ENCODE peak calls at places on chromosomes 16 and 17, in eight cellular contexts. One of them, this sample, is unnamed.

GRCh38 chr17:17606416-17607000 is 15.0 kb upstream of the PEMT start:
- DNase-seq in PC-9: no peak
- DNase-seq in HCT116: no peak
- DNase-seq in GM23338: no peak
- DNase-seq in GM23248: peak; percentile 69
- DNase-seq in hepatocyte: no peak
- DNase-seq in PC-3: no peak
- DNase-seq in SK-N-SH: no peak
- DNase-seq in this sample: no peak

GRCh38 chr16:78629173-78629572 is 529.7 kb downstream of the WWOX start:
- DNase-seq in HCT116: no peak
- DNase-seq in PC-3: no peak
- DNase-seq in SK-N-SH: no peak
- DNase-seq in PC-9: no peak
- DNase-seq in GM23338: no peak
- DNase-seq in hepatocyte: no peak
- DNase-seq in GM23248: no peak
- DNase-seq in this sample: no peak

GRCh38 chr17:40315678-40316570 is 6.9 kb downstream of the RARA start:
- DNase-seq in HCT116: no peak
- DNase-seq in PC-3: no peak
- DNase-seq in SK-N-SH: peak; percentile 8
- DNase-seq in GM23338: no peak
- DNase-seq in PC-9: no peak
- DNase-seq in GM23248: no peak
- DNase-seq in hepatocyte: no peak
- DNase-seq in this sample: peak; percentile 27

GRCh38 chr17:75048396-75048933 is 1.4 kb downstream of the KCTD2 start:
- DNase-seq in PC-9: no peak
- DNase-seq in GM23338: no peak
- DNase-seq in hepatocyte: no peak
- DNase-seq in HCT116: no peak
- DNase-seq in PC-3: peak; percentile 23
- DNase-seq in SK-N-SH: no peak
- DNase-seq in GM23248: peak; percentile 65
- DNase-seq in this sample: no peak

GRCh38 chr17:8224891-8225812 is 14.8 kb upstream of the AURKB start:
- DNase-seq in GM23338: no peak
- DNase-seq in hepatocyte: no peak
- DNase-seq in PC-9: no peak
- DNase-seq in PC-3: no peak
- DNase-seq in SK-N-SH: no peak
- DNase-seq in HCT116: no peak
- DNase-seq in GM23248: no peak
- DNase-seq in this sample: no peak

GRCh38 chr17:73491648-73492047 is 152.6 kb downstream of the SDK2 start:
- DNase-seq in PC-3: no peak
- DNase-seq in GM23338: no peak
- DNase-seq in HCT116: no peak
- DNase-seq in GM23248: no peak
- DNase-seq in hepatocyte: no peak
- DNase-seq in SK-N-SH: peak; percentile 21
- DNase-seq in PC-9: no peak
- DNase-seq in this sample: no peak

GRCh38 chr17:60098578-60098977 is 19.9 kb upstream of the HEATR6 start:
- DNase-seq in PC-3: no peak
- DNase-seq in HCT116: no peak
- DNase-seq in GM23338: no peak
- DNase-seq in hepatocyte: no peak
- DNase-seq in PC-9: no peak
- DNase-seq in GM23248: no peak
- DNase-seq in SK-N-SH: no peak
- DNase-seq in this sample: no peak

GRCh38 chr17:78559024-78559423 is 18.2 kb downstream of the DNAH17 start:
- DNase-seq in GM23338: no peak
- DNase-seq in GM23248: no peak
- DNase-seq in HCT116: no peak
- DNase-seq in SK-N-SH: no peak
- DNase-seq in hepatocyte: no peak
- DNase-seq in PC-3: no peak
- DNase-seq in PC-9: no peak
- DNase-seq in this sample: no peak

GRCh38 chr17:36829676-36830075 is 107.6 kb upstream of the LHX1 start:
- DNase-seq in HCT116: no peak
- DNase-seq in PC-3: no peak
- DNase-seq in GM23338: no peak
- DNase-seq in GM23248: no peak
- DNase-seq in PC-9: no peak
- DNase-seq in SK-N-SH: no peak
- DNase-seq in hepatocyte: no peak
- DNase-seq in this sample: no peak
- H3K27me3 ChIP-seq in HCT116: no peaks in the 10 kb centered on the region
- H3K27me3 ChIP-seq in PC-3: no peaks in the 10 kb centered on the region
- H3K27me3 ChIP-seq in GM23338: no peaks in the 10 kb centered on the region
- H3K27me3 ChIP-seq in GM23248: peaks cover 27% of the 10 kb centered on the region
- H3K27me3 ChIP-seq in PC-9: no peaks in the 10 kb centered on the region
- H3K27me3 ChIP-seq in SK-N-SH: no peaks in the 10 kb centered on the region
- H3K27me3 ChIP-seq in hepatocyte: peaks cover 24% of the 10 kb centered on the region
- H3K27me3 ChIP-seq in this sample: no peaks in the 10 kb centered on the region

GRCh38 chr17:1940810-1941185 is 84.3 kb downstream of the RTN4RL1 start:
- DNase-seq in GM23338: no peak
- DNase-seq in hepatocyte: no peak
- DNase-seq in PC-9: no peak
- DNase-seq in SK-N-SH: no peak
- DNase-seq in GM23248: no peak
- DNase-seq in HCT116: no peak
- DNase-seq in PC-3: no peak
- DNase-seq in this sample: no peak

GRCh38 chr17:1942666-1943431 is 82.3 kb downstream of the RTN4RL1 start:
- DNase-seq in HCT116: no peak
- DNase-seq in PC-3: no peak
- DNase-seq in SK-N-SH: no peak
- DNase-seq in GM23338: no peak
- DNase-seq in PC-9: no peak
- DNase-seq in hepatocyte: no peak
- DNase-seq in GM23248: no peak
- DNase-seq in this sample: no peak

GRCh38 chr17:1939979-1940809 is 84.9 kb downstream of the RTN4RL1 start:
- DNase-seq in PC-3: no peak
- DNase-seq in HCT116: no peak
- DNase-seq in GM23248: no peak
- DNase-seq in PC-9: no peak
- DNase-seq in GM23338: no peak
- DNase-seq in hepatocyte: no peak
- DNase-seq in SK-N-SH: peak; percentile 64
- DNase-seq in this sample: no peak

GRCh38 chr17:1942066-1942365 is 83.1 kb downstream of the RTN4RL1 start:
- DNase-seq in hepatocyte: no peak
- DNase-seq in GM23248: no peak
- DNase-seq in HCT116: no peak
- DNase-seq in GM23338: no peak
- DNase-seq in PC-3: no peak
- DNase-seq in SK-N-SH: no peak
- DNase-seq in PC-9: no peak
- DNase-seq in this sample: no peak

DNA sequence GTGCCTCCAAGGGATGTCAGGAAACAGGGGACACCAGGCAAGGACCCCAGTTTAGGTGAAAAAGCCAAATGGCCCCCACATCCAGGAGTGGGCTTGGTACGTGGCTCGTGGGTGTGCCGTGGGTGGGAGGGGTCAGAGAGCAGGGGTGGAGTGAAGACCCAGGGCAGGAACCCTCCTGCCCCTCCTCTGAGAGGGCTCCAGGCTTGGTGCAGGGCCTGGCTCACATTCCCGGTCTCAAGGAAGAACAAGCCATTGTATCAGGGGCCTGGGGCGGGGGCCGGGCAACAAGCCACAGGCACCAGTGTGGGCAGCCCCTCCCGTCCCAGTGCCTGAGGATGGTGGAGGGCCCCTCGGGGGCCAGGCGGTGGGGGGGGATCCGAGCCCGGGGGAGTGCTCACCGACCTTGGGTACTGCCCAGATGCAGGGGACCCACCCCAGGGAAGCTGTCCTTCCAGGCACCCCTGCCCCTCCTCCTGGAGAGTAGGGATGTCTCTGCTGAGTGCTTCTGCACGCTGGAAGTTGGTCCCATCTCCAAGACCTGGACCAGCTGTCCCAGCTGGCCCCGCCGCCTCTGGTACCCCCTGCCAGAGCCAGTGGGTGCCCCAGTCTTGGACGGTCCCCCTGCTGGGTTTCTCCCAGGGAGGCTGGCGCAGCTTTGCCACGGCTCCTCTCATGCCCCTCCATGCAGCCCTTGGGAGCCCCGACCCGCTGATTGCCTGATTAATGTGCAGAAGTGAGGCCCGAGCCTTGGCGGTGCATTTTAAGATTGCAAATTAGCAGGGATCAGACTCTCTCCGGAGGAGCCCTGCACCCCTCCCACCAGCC is 83.7 kb downstream of the RTN4RL1 start:
- DNase-seq in GM23338: no peak
- DNase-seq in PC-3: no peak
- DNase-seq in hepatocyte: no peak
- DNase-seq in SK-N-SH: no peak
- DNase-seq in HCT116: no peak
- DNase-seq in PC-9: no peak
- DNase-seq in GM23248: no peak
- DNase-seq in this sample: no peak
- H3K9me2 ChIP-seq in GM23338: no peaks in the 10 kb centered on the region
- H3K9me2 ChIP-seq in PC-3: no peaks in the 10 kb centered on the region
- H3K9me2 ChIP-seq in hepatocyte: no peaks in the 10 kb centered on the region
- H3K9me2 ChIP-seq in SK-N-SH: no peaks in the 10 kb centered on the region
- H3K9me2 ChIP-seq in HCT116: no peaks in the 10 kb centered on the region
- H3K9me2 ChIP-seq in PC-9: no peaks in the 10 kb centered on the region
- H3K9me2 ChIP-seq in GM23248: no peaks in the 10 kb centered on the region
- H3K9me2 ChIP-seq in this sample: no peaks in the 10 kb centered on the region

GRCh38 chr17:6702567-6703215 is 10.5 kb downstream of the SLC13A5 start:
- DNase-seq in hepatocyte: no peak
- DNase-seq in GM23248: no peak
- DNase-seq in HCT116: no peak
- DNase-seq in PC-3: no peak
- DNase-seq in SK-N-SH: no peak
- DNase-seq in GM23338: no peak
- DNase-seq in PC-9: no peak
- DNase-seq in this sample: no peak

GRCh38 chr17:6703751-6704150 is 9.4 kb downstream of the SLC13A5 start:
- DNase-seq in hepatocyte: no peak
- DNase-seq in SK-N-SH: no peak
- DNase-seq in PC-9: no peak
- DNase-seq in HCT116: no peak
- DNase-seq in GM23338: no peak
- DNase-seq in GM23248: no peak
- DNase-seq in PC-3: no peak
- DNase-seq in this sample: no peak

GRCh38 chr17:6700948-6701307 is 12.2 kb downstream of the SLC13A5 start:
- DNase-seq in PC-3: no peak
- DNase-seq in SK-N-SH: no peak
- DNase-seq in PC-9: no peak
- DNase-seq in GM23248: no peak
- DNase-seq in HCT116: no peak
- DNase-seq in GM23338: no peak
- DNase-seq in hepatocyte: no peak
- DNase-seq in this sample: no peak

GRCh38 chr17:6699997-6700947 is 12.9 kb downstream of the SLC13A5 start:
- DNase-seq in hepatocyte: peak; percentile 46
- DNase-seq in PC-3: no peak
- DNase-seq in GM23338: no peak
- DNase-seq in PC-9: no peak
- DNase-seq in HCT116: no peak
- DNase-seq in GM23248: no peak
- DNase-seq in SK-N-SH: no peak
- DNase-seq in this sample: no peak

DNA sequence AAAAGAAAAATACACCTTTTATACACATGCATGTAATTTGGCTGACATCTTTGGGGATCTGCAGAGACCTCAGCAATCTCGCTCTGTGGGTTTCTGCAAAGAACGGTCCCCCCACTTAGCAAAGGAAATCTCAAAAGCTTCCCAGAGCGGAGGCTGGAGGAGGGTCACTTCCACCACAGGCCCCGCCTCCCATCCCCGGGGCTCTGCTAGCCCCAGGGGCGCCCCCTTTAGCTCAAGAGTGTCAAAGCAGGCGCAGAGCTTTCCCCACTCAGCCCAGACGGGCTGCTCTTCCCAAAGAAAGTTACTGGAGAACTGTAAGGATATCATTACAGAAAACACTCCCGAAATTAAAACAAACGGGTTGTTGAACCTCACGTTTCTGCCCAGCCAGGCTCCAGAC is 11.4 kb downstream of the SLC13A5 start:
- DNase-seq in SK-N-SH: peak; percentile 73
- DNase-seq in GM23248: peak; percentile 64
- DNase-seq in PC-3: peak; percentile 48
- DNase-seq in hepatocyte: peak; percentile 47
- DNase-seq in PC-9: peak; percentile 35
- DNase-seq in HCT116: peak; percentile 33
- DNase-seq in GM23338: peak; percentile 93
- DNase-seq in this sample: no peak
- H3K27me3 ChIP-seq in SK-N-SH: peaks cover 76% of the 10 kb centered on the region
- H3K27me3 ChIP-seq in GM23248: peaks cover 1% of the 10 kb centered on the region
- H3K27me3 ChIP-seq in PC-3: no peaks in the 10 kb centered on the region
- H3K27me3 ChIP-seq in hepatocyte: no peaks in the 10 kb centered on the region
- H3K27me3 ChIP-seq in PC-9: no peaks in the 10 kb centered on the region
- H3K27me3 ChIP-seq in HCT116: no peaks in the 10 kb centered on the region
- H3K27me3 ChIP-seq in GM23338: no peaks in the 10 kb centered on the region
- H3K27me3 ChIP-seq in this sample: peaks cover 49% of the 10 kb centered on the region

GRCh38 chr16:23581746-23582145 is 14.4 kb downstream of the NDUFAB1 start:
- DNase-seq in HCT116: no peak
- DNase-seq in SK-N-SH: no peak
- DNase-seq in GM23338: no peak
- DNase-seq in PC-9: no peak
- DNase-seq in PC-3: no peak
- DNase-seq in GM23248: no peak
- DNase-seq in hepatocyte: no peak
- DNase-seq in this sample: no peak

GRCh38 chr16:23580391-23580790 is 15.7 kb downstream of the NDUFAB1 start:
- DNase-seq in SK-N-SH: no peak
- DNase-seq in hepatocyte: no peak
- DNase-seq in PC-3: no peak
- DNase-seq in GM23248: no peak
- DNase-seq in PC-9: no peak
- DNase-seq in HCT116: no peak
- DNase-seq in GM23338: no peak
- DNase-seq in this sample: no peak

GRCh38 chr16:23587726-23588125 is 8.4 kb downstream of the NDUFAB1 start:
- DNase-seq in SK-N-SH: no peak
- DNase-seq in GM23338: no peak
- DNase-seq in PC-3: peak; percentile 8
- DNase-seq in HCT116: no peak
- DNase-seq in GM23248: peak; percentile 85
- DNase-seq in PC-9: no peak
- DNase-seq in hepatocyte: no peak
- DNase-seq in this sample: no peak

GRCh38 chr16:23579371-23579770 is 16.7 kb downstream of the NDUFAB1 start:
- DNase-seq in GM23338: no peak
- DNase-seq in GM23248: no peak
- DNase-seq in SK-N-SH: no peak
- DNase-seq in PC-9: no peak
- DNase-seq in hepatocyte: no peak
- DNase-seq in HCT116: no peak
- DNase-seq in PC-3: no peak
- DNase-seq in this sample: no peak

DNA sequence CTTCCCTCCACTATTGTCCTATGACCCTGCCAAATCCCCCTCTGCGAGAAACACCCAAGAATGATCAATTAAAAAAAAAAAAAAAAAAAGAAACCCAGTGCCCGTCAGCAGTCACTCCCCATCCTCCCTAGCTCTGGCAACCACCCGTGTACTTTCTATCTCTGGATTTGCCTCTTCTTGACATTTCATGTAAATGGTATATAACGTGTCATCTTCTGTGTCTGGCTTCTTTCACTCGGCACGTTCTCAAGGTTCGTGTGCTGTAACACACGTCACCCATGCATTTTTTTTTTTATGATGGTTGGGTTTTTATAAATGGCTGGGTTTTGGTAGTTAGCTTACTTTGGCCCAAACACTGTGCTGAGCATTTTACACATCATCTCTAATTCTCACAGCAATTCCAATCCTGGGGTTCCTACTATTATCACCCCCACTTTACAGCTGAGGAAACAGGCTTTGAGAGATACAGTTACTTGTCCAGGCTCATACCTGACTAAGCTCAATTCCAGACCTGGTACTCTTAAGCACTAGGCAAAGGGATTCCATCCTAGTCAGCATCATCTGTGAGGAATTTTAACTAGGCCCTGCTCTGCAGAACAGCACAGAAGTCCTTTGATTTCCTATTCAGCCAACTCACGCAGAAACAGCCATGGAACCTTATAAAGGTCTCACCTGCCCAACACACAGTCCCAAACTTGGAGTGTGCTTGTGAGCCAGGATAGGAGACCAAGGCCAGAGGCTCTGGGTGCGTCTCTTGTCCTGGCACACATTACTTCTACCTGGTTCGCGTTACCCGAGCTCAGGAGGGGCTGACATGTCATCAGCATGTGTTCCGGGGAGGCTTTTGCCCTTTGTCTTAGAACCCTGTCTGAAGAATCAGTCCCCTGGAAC is 11.7 kb downstream of the NDUFAB1 start:
- DNase-seq in SK-N-SH: no peak
- DNase-seq in hepatocyte: peak; percentile 59
- DNase-seq in PC-9: no peak
- DNase-seq in PC-3: no peak
- DNase-seq in GM23248: no peak
- DNase-seq in GM23338: no peak
- DNase-seq in HCT116: no peak
- DNase-seq in this sample: no peak
- H3K9me2 ChIP-seq in SK-N-SH: no peaks in the 10 kb centered on the region
- H3K9me2 ChIP-seq in hepatocyte: no peaks in the 10 kb centered on the region
- H3K9me2 ChIP-seq in PC-9: no peaks in the 10 kb centered on the region
- H3K9me2 ChIP-seq in PC-3: no peaks in the 10 kb centered on the region
- H3K9me2 ChIP-seq in GM23248: no peaks in the 10 kb centered on the region
- H3K9me2 ChIP-seq in GM23338: no peaks in the 10 kb centered on the region
- H3K9me2 ChIP-seq in HCT116: no peaks in the 10 kb centered on the region
- H3K9me2 ChIP-seq in this sample: no peaks in the 10 kb centered on the region